ENCODE peak calls at places on chromosomes 16 and 17, in ten cellular contexts. G is mammary epithelial cell; H is NCI-H774; P is naive B cell; R is nephron progenitor cell; S is OCI-M1; J is astrocyte; A is Jurkat, Clone E6-1; U is osteocyte; K is cerebellar cortex. N is an unnamed sample.

GRCh38 chr17:12133183-12133582 is 112.5 kb downstream of the MAP2K4 start:
- DNase-seq in R (no peak), A (no peak), S (peak), G (no peak), U (no peak), K (no peak), J (peak), P (no peak), H (no peak), N (no peak)

GRCh38 chr16:86217001-86217890 is 293.1 kb upstream of the FOXF1 start:
- DNase-seq in G (no peak), J (no peak), H (no peak), U (no peak), R (no peak), K (no peak), P (no peak), A (no peak), S (no peak), N (no peak)

GRCh38 chr16:72905581-72905980 is 142.3 kb downstream of the ZFHX3 start:
- DNase-seq in S (no peak), U (no peak), P (no peak), J (peak), K (no peak), G (peak), R (no peak), H (no peak), A (no peak), N (no peak)

GRCh38 chr17:81570896-81571453 is 18.8 kb upstream of the FAAP100 start:
- DNase-seq in S (no peak), J (no peak), R (no peak), P (no peak), H (no peak), A (no peak), K (no peak), G (no peak), U (no peak), N (no peak)

GRCh38 chr16:23571895-23572294 is 14.4 kb downstream of the UBFD1 start:
- DNase-seq in U (no peak), R (no peak), J (no peak), S (no peak), K (no peak), H (no peak), A (no peak), G (no peak), P (no peak), N (no peak)

GRCh38 chr16:3756113-3756512 is 38.8 kb upstream of the TRAP1 start:
- DNase-seq in S (no peak), P (no peak), U (no peak), K (no peak), R (no peak), J (no peak), H (no peak), A (no peak), G (no peak), N (no peak)

GRCh38 chr17:7956208-7956965 is 24.4 kb downstream of the CNTROB start:
- DNase-seq in K (peak), U (no peak), R (no peak), H (no peak), J (no peak), P (no peak), S (no peak), A (no peak), G (no peak), N (no peak)

GRCh38 chr17:77280304-77280910 is 139.6 kb downstream of the SEC14L1 start:
- DNase-seq in P (no peak), R (no peak), K (no peak), A (no peak), G (peak), U (no peak), S (no peak), H (peak), J (peak), N (no peak)

GRCh38 chr17:82592751-82593589 is 55.3 kb downstream of the WDR45B start:
- DNase-seq in P (peak), S (peak), J (peak), U (peak), H (peak), G (peak), K (peak), R (peak), A (peak), N (peak)

GRCh38 chr17:78396436-78397335 is 18.2 kb downstream of the PGS1 start:
- DNase-seq in U (no peak), H (peak), K (no peak), A (no peak), S (no peak), P (no peak), R (no peak), J (no peak), G (no peak), N (no peak)

GRCh38 chr17:20230924-20231323 is 221.8 kb downstream of the SPECC1 start:
- DNase-seq in U (no peak), R (no peak), J (no peak), P (no peak), K (no peak), H (no peak), A (no peak), G (no peak), S (no peak), N (no peak)

GRCh38 chr17:51298508-51299371 is 38.4 kb downstream of the UTP18 start:
- DNase-seq in S (peak), G (peak), K (peak), P (peak), U (no peak), A (peak), H (peak), R (no peak), J (peak), N (no peak)

GRCh38 chr16:79062336-79062735 is 538.2 kb downstream of the MAF start:
- DNase-seq in P (no peak), R (no peak), J (no peak), S (no peak), H (no peak), U (no peak), A (no peak), K (no peak), G (no peak), N (no peak)

GRCh38 chr16:56610017-56610608 is 1.7 kb downstream of the MT2A start:
- DNase-seq in J (peak), G (peak), A (peak), U (no peak), S (peak), K (no peak), R (no peak), H (no peak), P (peak), N (no peak)

GRCh38 chr17:55661359-55661758 is 61.3 kb downstream of the TMEM100 start:
- DNase-seq in A (no peak), H (no peak), K (no peak), G (no peak), U (no peak), R (no peak), S (no peak), J (no peak), P (no peak), N (no peak)

GRCh38 chr16:4272114-4272954 is 489 bp downstream of the TFAP4 start:
- DNase-seq in K (peak), A (peak), J (no peak), R (peak), P (peak), S (peak), G (peak), U (no peak), H (no peak), N (peak)

GRCh38 chr17:19945009-19945650 is 32.5 kb downstream of the AKAP10 start:
- DNase-seq in R (no peak), J (no peak), A (no peak), S (peak), G (no peak), P (no peak), K (no peak), H (no peak), U (no peak), N (no peak)

GRCh38 chr16:2005646-2006045 is 4.0 kb downstream of the ZNF598 start:
- DNase-seq in P (no peak), G (no peak), U (no peak), J (no peak), H (no peak), S (no peak), K (no peak), R (no peak), A (no peak), N (no peak)

GRCh38 chr16:69827527-69827926 is 65.4 kb downstream of the WWP2 start:
- DNase-seq in P (no peak), S (no peak), A (no peak), R (no peak), H (no peak), U (no peak), J (no peak), G (peak), K (no peak), N (no peak)

GRCh38 chr16:27265982-27266381 is 2.6 kb downstream of the NSMCE1 start:
- DNase-seq in H (no peak), J (no peak), G (no peak), U (peak), A (no peak), R (no peak), S (no peak), K (no peak), P (no peak), N (no peak)

GRCh38 chr17:44001461-44001920 is 2.9 kb upstream of the NAGS start:
- DNase-seq in U (no peak), R (no peak), G (no peak), A (no peak), H (no peak), J (no peak), S (no peak), P (no peak), K (no peak), N (no peak)

GRCh38 chr16:11949527-11949926 is 7.7 kb upstream of the NPIPB2 start:
- DNase-seq in K (peak), J (peak), R (peak), U (no peak), P (peak), A (peak), H (peak), S (peak), G (peak), N (no peak)

GRCh38 chr16:66616592-66616991 is 12.1 kb downstream of the CMTM3 start:
- DNase-seq in S (no peak), J (peak), H (no peak), K (no peak), A (no peak), P (no peak), R (no peak), G (no peak), U (no peak), N (no peak)

GRCh38 chr17:835263-835662 is 53.1 kb downstream of the MRM3 start:
- DNase-seq in K (no peak), P (no peak), J (peak), H (no peak), A (no peak), G (peak), S (no peak), U (no peak), R (no peak), N (no peak)

GRCh38 chr16:79547085-79547484 is 53.5 kb downstream of the MAF start:
- DNase-seq in G (no peak), S (no peak), P (no peak), H (no peak), J (no peak), U (no peak), A (no peak), K (no peak), R (no peak), N (no peak)

GRCh38 chr17:56982312-56982711 is 4.4 kb downstream of the SCPEP1 start:
- DNase-seq in H (no peak), P (no peak), K (no peak), A (no peak), U (peak), S (no peak), G (peak), R (no peak), J (no peak), N (no peak)

GRCh38 chr16:74275031-74275636 is 21.5 kb upstream of the PSMD7 start:
- DNase-seq in S (peak), K (no peak), A (peak), U (no peak), H (no peak), G (no peak), P (no peak), J (no peak), R (no peak), N (no peak)

GRCh38 chr16:84552135-84552534 is 47.7 kb upstream of the MEAK7 start:
- DNase-seq in A (no peak), H (no peak), J (no peak), K (no peak), P (no peak), U (no peak), R (no peak), G (peak), S (no peak), N (no peak)

GRCh38 chr17:29571486-29571882 is 3.0 kb downstream of the TP53I13 start:
- DNase-seq in A (no peak), R (no peak), G (no peak), H (no peak), K (no peak), P (no peak), J (no peak), S (no peak), U (no peak), N (no peak)

GRCh38 chr16:47905771-47906170 is 250.0 kb downstream of the ABCC12 start:
- DNase-seq in K (no peak), S (no peak), A (no peak), J (peak), G (peak), P (no peak), H (no peak), U (no peak), R (no peak), N (no peak)

GRCh38 chr16:88730632-88731607 is 24.6 kb downstream of the CTU2 start:
- DNase-seq in R (no peak), H (no peak), G (no peak), A (no peak), J (peak), K (no peak), S (no peak), P (no peak), U (no peak), N (peak)

GRCh38 chr17:27878776-27879562 is 14.2 kb downstream of the LYRM9 start:
- DNase-seq in G (no peak), S (no peak), U (no peak), K (no peak), H (no peak), J (no peak), A (peak), P (no peak), R (no peak), N (no peak)

GRCh38 chr16:30659507-30660423 is 1.5 kb downstream of the FBRS start:
- DNase-seq in A (peak), J (no peak), P (peak), U (no peak), G (peak), H (no peak), K (no peak), S (peak), R (peak), N (peak)

GRCh38 chr17:82046903-82047302 is 4.7 kb downstream of the RFNG start:
- DNase-seq in K (no peak), A (no peak), J (no peak), P (no peak), H (no peak), R (no peak), U (no peak), G (no peak), S (no peak), N (no peak)

GRCh38 chr17:43351686-43352085 is 47.1 kb upstream of the ARL4D start:
- DNase-seq in K (no peak), J (no peak), S (peak), H (no peak), G (no peak), R (no peak), A (no peak), P (no peak), U (no peak), N (no peak)

GRCh38 chr16:58652741-58653140 is 23.1 kb upstream of the CNOT1 start:
- DNase-seq in G (no peak), U (no peak), A (no peak), J (no peak), R (peak), P (no peak), S (no peak), H (no peak), K (no peak), N (peak)

GRCh38 chr17:16319969-16320368 is 33.3 kb downstream of the CENPV start:
- DNase-seq in R (no peak), U (no peak), H (no peak), P (no peak), S (no peak), A (no peak), K (no peak), J (no peak), G (no peak), N (no peak)

GRCh38 chr16:56300901-56301351 is 109.6 kb downstream of the GNAO1 start:
- DNase-seq in H (no peak), A (no peak), R (peak), U (no peak), P (no peak), S (no peak), J (peak), G (no peak), K (no peak), N (no peak)